ENCODE peak calls at places on chromosome 3, in seven cellular contexts. One of them, this sample, is unnamed.

GRCh38 chr3:17742092-17742836 is at the start of gene TBC1D5:
- DNase-seq in thoracic aorta: peak; percentile 79
- DNase-seq in NB4: peak; percentile 98
- DNase-seq in foreskin fibroblast: peak; percentile 99
- DNase-seq in HCT116: peak; percentile 96
- DNase-seq in cardiac muscle cell: peak; percentile 98
- DNase-seq in WTC11: peak; percentile 94
- DNase-seq in this sample: peak; percentile 98

GRCh38 chr3:172918165-172918564 is 167.6 kb downstream of the ECT2 start:
- DNase-seq in thoracic aorta: no peak
- DNase-seq in NB4: no peak
- DNase-seq in foreskin fibroblast: peak; percentile 23
- DNase-seq in HCT116: no peak
- DNase-seq in cardiac muscle cell: no peak
- DNase-seq in WTC11: no peak
- DNase-seq in this sample: no peak

GRCh38 chr3:56054827-56055226 is 413.4 kb downstream of the ERC2 start:
- DNase-seq in thoracic aorta: no peak
- DNase-seq in NB4: peak; percentile 22
- DNase-seq in foreskin fibroblast: no peak
- DNase-seq in HCT116: no peak
- DNase-seq in cardiac muscle cell: no peak
- DNase-seq in WTC11: no peak
- DNase-seq in this sample: no peak

GRCh38 chr3:45946307-45946706 is 3.0 kb downstream of the CXCR6 start:
- DNase-seq in thoracic aorta: no peak
- DNase-seq in NB4: no peak
- DNase-seq in foreskin fibroblast: no peak
- DNase-seq in HCT116: no peak
- DNase-seq in cardiac muscle cell: no peak
- DNase-seq in WTC11: no peak
- DNase-seq in this sample: no peak

GRCh38 chr3:162391301-162391700 is 894.7 kb downstream of the OTOL1 start:
- DNase-seq in thoracic aorta: no peak
- DNase-seq in NB4: no peak
- DNase-seq in foreskin fibroblast: peak; percentile 38
- DNase-seq in HCT116: no peak
- DNase-seq in cardiac muscle cell: no peak
- DNase-seq in WTC11: no peak
- DNase-seq in this sample: no peak

GRCh38 chr3:41900265-41900664 is 61.6 kb downstream of the ULK4 start:
- DNase-seq in thoracic aorta: no peak
- DNase-seq in NB4: peak; percentile 48
- DNase-seq in foreskin fibroblast: peak; percentile 44
- DNase-seq in HCT116: no peak
- DNase-seq in cardiac muscle cell: peak; percentile 71
- DNase-seq in WTC11: no peak
- DNase-seq in this sample: no peak

GRCh38 chr3:140441006-140441405 is 236.9 kb upstream of the TRIM42 start:
- DNase-seq in thoracic aorta: no peak
- DNase-seq in NB4: no peak
- DNase-seq in foreskin fibroblast: no peak
- DNase-seq in HCT116: no peak
- DNase-seq in cardiac muscle cell: no peak
- DNase-seq in WTC11: no peak
- DNase-seq in this sample: no peak

GRCh38 chr3:103052236-103052830 is 617.5 kb downstream of the ZPLD1 start:
- DNase-seq in thoracic aorta: no peak
- DNase-seq in NB4: peak; percentile 2
- DNase-seq in foreskin fibroblast: no peak
- DNase-seq in HCT116: peak; percentile 21
- DNase-seq in cardiac muscle cell: no peak
- DNase-seq in WTC11: no peak
- DNase-seq in this sample: no peak

GRCh38 chr3:42090973-42091731 is at the start of gene TRAK1:
- DNase-seq in thoracic aorta: no peak
- DNase-seq in NB4: no peak
- DNase-seq in foreskin fibroblast: no peak
- DNase-seq in HCT116: no peak
- DNase-seq in cardiac muscle cell: no peak
- DNase-seq in WTC11: no peak
- DNase-seq in this sample: no peak

GRCh38 chr3:13214847-13215472 is 141.7 kb upstream of the IQSEC1 start:
- DNase-seq in thoracic aorta: no peak
- DNase-seq in NB4: no peak
- DNase-seq in foreskin fibroblast: no peak
- DNase-seq in HCT116: no peak
- DNase-seq in cardiac muscle cell: no peak
- DNase-seq in WTC11: no peak
- DNase-seq in this sample: no peak

GRCh38 chr3:124034016-124034808 is 42.3 kb upstream of the ROPN1 start:
- DNase-seq in thoracic aorta: no peak
- DNase-seq in NB4: no peak
- DNase-seq in foreskin fibroblast: peak; percentile 1
- DNase-seq in HCT116: no peak
- DNase-seq in cardiac muscle cell: peak; percentile 23
- DNase-seq in WTC11: no peak
- DNase-seq in this sample: peak; percentile 79

GRCh38 chr3:4584537-4585249 is 91.5 kb downstream of the ITPR1 start:
- DNase-seq in thoracic aorta: no peak
- DNase-seq in NB4: peak; percentile 62
- DNase-seq in foreskin fibroblast: no peak
- DNase-seq in HCT116: no peak
- DNase-seq in cardiac muscle cell: no peak
- DNase-seq in WTC11: no peak
- DNase-seq in this sample: no peak

GRCh38 chr3:120025520-120025919 is 68.7 kb downstream of the GSK3B start:
- DNase-seq in thoracic aorta: no peak
- DNase-seq in NB4: no peak
- DNase-seq in foreskin fibroblast: no peak
- DNase-seq in HCT116: no peak
- DNase-seq in cardiac muscle cell: no peak
- DNase-seq in WTC11: no peak
- DNase-seq in this sample: no peak

GRCh38 chr3:48598323-48599076 is 3.4 kb upstream of the COL7A1 start:
- DNase-seq in thoracic aorta: peak; percentile 61
- DNase-seq in NB4: peak; percentile 36
- DNase-seq in foreskin fibroblast: peak; percentile 96
- DNase-seq in HCT116: no peak
- DNase-seq in cardiac muscle cell: peak; percentile 33
- DNase-seq in WTC11: no peak
- DNase-seq in this sample: peak; percentile 93

GRCh38 chr3:42819351-42819965 is 10.2 kb downstream of the ACKR2 start:
- DNase-seq in thoracic aorta: no peak
- DNase-seq in NB4: no peak
- DNase-seq in foreskin fibroblast: no peak
- DNase-seq in HCT116: no peak
- DNase-seq in cardiac muscle cell: peak; percentile 46
- DNase-seq in WTC11: peak; percentile 40
- DNase-seq in this sample: no peak

GRCh38 chr3:121941592-121941991 is 47.4 kb downstream of the SLC15A2 start:
- DNase-seq in thoracic aorta: no peak
- DNase-seq in NB4: no peak
- DNase-seq in foreskin fibroblast: no peak
- DNase-seq in HCT116: no peak
- DNase-seq in cardiac muscle cell: no peak
- DNase-seq in WTC11: no peak
- DNase-seq in this sample: no peak

GRCh38 chr3:53075743-53076140 is 29.9 kb upstream of the SFMBT1 start:
- DNase-seq in thoracic aorta: no peak
- DNase-seq in NB4: peak; percentile 47
- DNase-seq in foreskin fibroblast: no peak
- DNase-seq in HCT116: no peak
- DNase-seq in cardiac muscle cell: no peak
- DNase-seq in WTC11: peak; percentile 3
- DNase-seq in this sample: no peak

GRCh38 chr3:23611737-23612295 is 193.9 kb upstream of the UBE2E1 start:
- DNase-seq in thoracic aorta: peak; percentile 26
- DNase-seq in NB4: peak; percentile 49
- DNase-seq in foreskin fibroblast: peak; percentile 48
- DNase-seq in HCT116: no peak
- DNase-seq in cardiac muscle cell: peak; percentile 81
- DNase-seq in WTC11: no peak
- DNase-seq in this sample: no peak

GRCh38 chr3:149969110-149969944 is 1.4 kb downstream of the PFN2 start:
- DNase-seq in thoracic aorta: peak; percentile 22
- DNase-seq in NB4: no peak
- DNase-seq in foreskin fibroblast: peak; percentile 78
- DNase-seq in HCT116: peak; percentile 57
- DNase-seq in cardiac muscle cell: peak; percentile 79
- DNase-seq in WTC11: peak; percentile 59
- DNase-seq in this sample: peak; percentile 80
- TF ChIP-seq CTCF in thoracic aorta: no peak
- TF ChIP-seq CTCF in NB4: no peak
- TF ChIP-seq CTCF in foreskin fibroblast: peak; percentile 7
- TF ChIP-seq CTCF in HCT116: no peak
- TF ChIP-seq CTCF in cardiac muscle cell: peak; percentile 30
- TF ChIP-seq CTCF in WTC11: no peak
- TF ChIP-seq CTCF in this sample: no peak

GRCh38 chr3:196186661-196187573 is 24.3 kb downstream of the ZDHHC19 start:
- DNase-seq in thoracic aorta: no peak
- DNase-seq in NB4: no peak
- DNase-seq in foreskin fibroblast: no peak
- DNase-seq in HCT116: no peak
- DNase-seq in cardiac muscle cell: no peak
- DNase-seq in WTC11: peak; percentile 70
- DNase-seq in this sample: no peak
- TF ChIP-seq CTCF in thoracic aorta: no peak
- TF ChIP-seq CTCF in NB4: no peak
- TF ChIP-seq CTCF in foreskin fibroblast: no peak
- TF ChIP-seq CTCF in HCT116: no peak
- TF ChIP-seq CTCF in cardiac muscle cell: no peak
- TF ChIP-seq CTCF in WTC11: no peak
- TF ChIP-seq CTCF in this sample: no peak

GRCh38 chr3:10015476-10015904 is 10.7 kb upstream of the FANCD2 start:
- DNase-seq in thoracic aorta: peak; percentile 64
- DNase-seq in NB4: peak; percentile 69
- DNase-seq in foreskin fibroblast: peak; percentile 93
- DNase-seq in HCT116: no peak
- DNase-seq in cardiac muscle cell: peak; percentile 77
- DNase-seq in WTC11: no peak
- DNase-seq in this sample: peak; percentile 95
- TF ChIP-seq CTCF in thoracic aorta: no peak
- TF ChIP-seq CTCF in NB4: no peak
- TF ChIP-seq CTCF in foreskin fibroblast: no peak
- TF ChIP-seq CTCF in HCT116: no peak
- TF ChIP-seq CTCF in cardiac muscle cell: no peak
- TF ChIP-seq CTCF in WTC11: no peak
- TF ChIP-seq CTCF in this sample: no peak

DNA sequence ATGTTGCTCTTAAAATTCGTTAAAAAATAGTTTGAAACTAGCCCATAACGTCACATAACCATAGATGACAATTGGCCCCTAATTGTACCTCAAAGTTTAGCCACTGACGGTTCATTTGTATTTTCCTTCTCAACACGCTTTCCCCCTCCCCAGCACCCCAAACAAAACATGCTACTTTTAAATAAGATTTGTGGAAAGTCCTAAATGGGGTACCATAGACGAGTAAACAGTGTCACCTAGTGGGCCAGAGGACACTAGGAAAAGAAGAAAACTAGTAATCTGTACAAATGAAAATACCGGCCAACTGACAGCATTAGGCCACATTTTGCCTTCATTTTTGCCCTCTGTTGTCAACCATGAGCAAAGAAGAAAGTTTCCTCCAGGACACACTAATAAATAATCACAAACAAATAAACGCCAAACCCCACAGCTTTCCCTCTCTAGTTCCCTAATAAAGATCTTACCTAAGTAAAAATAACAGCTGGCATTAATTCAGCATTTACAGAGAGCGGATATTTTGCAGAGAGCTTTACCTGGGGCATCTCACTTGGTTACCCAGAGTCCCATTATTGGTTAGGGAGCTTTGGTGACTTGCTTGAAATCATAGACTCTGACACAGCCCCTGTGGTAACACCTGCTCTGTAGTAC is 175.1 kb upstream of the ATP11B start:
- DNase-seq in thoracic aorta: no peak
- DNase-seq in NB4: peak; percentile 29
- DNase-seq in foreskin fibroblast: no peak
- DNase-seq in HCT116: no peak
- DNase-seq in cardiac muscle cell: peak; percentile 32
- DNase-seq in WTC11: no peak
- DNase-seq in this sample: no peak
- TF ChIP-seq CTCF in thoracic aorta: no peak
- TF ChIP-seq CTCF in NB4: peak; percentile 29
- TF ChIP-seq CTCF in foreskin fibroblast: no peak
- TF ChIP-seq CTCF in HCT116: peak; percentile 71
- TF ChIP-seq CTCF in cardiac muscle cell: peak; percentile 15
- TF ChIP-seq CTCF in WTC11: no peak
- TF ChIP-seq CTCF in this sample: no peak

DNA sequence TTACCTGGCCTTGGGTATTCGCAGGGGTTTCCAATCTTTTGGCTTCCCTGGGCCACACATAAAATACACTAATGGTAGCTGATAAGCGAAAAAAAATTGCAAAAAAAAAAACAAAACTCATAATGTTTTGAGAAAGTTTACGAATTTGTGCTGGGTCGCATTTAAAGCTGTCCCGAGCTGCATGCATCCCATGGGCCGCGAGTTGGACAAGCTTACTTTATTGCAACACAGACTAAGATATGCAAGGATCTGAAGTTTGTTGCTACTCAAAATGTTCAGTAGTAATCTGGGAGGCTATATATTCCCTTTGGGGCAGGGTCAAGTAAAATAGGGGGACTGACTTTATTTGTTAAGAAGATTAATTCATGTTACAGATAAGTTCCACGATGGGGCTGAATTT is 247.9 kb downstream of the CD47 start:
- DNase-seq in thoracic aorta: no peak
- DNase-seq in NB4: no peak
- DNase-seq in foreskin fibroblast: no peak
- DNase-seq in HCT116: no peak
- DNase-seq in cardiac muscle cell: no peak
- DNase-seq in WTC11: no peak
- DNase-seq in this sample: no peak
- TF ChIP-seq CTCF in thoracic aorta: no peak
- TF ChIP-seq CTCF in NB4: no peak
- TF ChIP-seq CTCF in foreskin fibroblast: no peak
- TF ChIP-seq CTCF in HCT116: no peak
- TF ChIP-seq CTCF in cardiac muscle cell: no peak
- TF ChIP-seq CTCF in WTC11: no peak
- TF ChIP-seq CTCF in this sample: no peak